ENCODE peak calls at places on chromosomes 3 and 15, in nine cellular contexts. X is cardiac muscle cell, Y is endothelial cell of umbilical vein, L is heart right ventricle, E is stomach, P is mammary epithelial cell, S is gastrocnemius medialis, B is astrocyte, Q is lung. U is an unnamed sample.

GRCh38 chr15:73686781-73687256 is 2.6 kb downstream of the CD276 start:
- DNase-seq in X (no peak), Y (peak; percentile 80), L (no peak), E (no peak), P (peak; percentile 73), S (no peak), B (peak; percentile 95), Q (no peak), U (peak; percentile 92)

GRCh38 chr15:69973102-69973714 is 124.5 kb downstream of the TLE3 start:
- DNase-seq in X (peak; percentile 76), Y (no peak), L (no peak), E (no peak), P (peak; percentile 73), S (no peak), B (peak; percentile 33), Q (no peak), U (peak; percentile 36)

GRCh38 chr3:43732747-43733425 is 42.1 kb downstream of the ABHD5 start:
- DNase-seq in X (no peak), Y (no peak), L (no peak), E (no peak), P (no peak), S (no peak), B (peak; percentile 27), Q (no peak), U (no peak)

GRCh38 chr3:141485578-141486415 is 1.0 kb upstream of the RASA2 start:
- DNase-seq in X (no peak), Y (peak; percentile 90), L (no peak), E (no peak), P (peak; percentile 84), S (no peak), B (peak; percentile 83), Q (no peak), U (peak; percentile 47)

GRCh38 chr3:172125963-172126403 is 86.6 kb downstream of the FNDC3B start:
- DNase-seq in X (no peak), Y (peak; percentile 56), L (peak; percentile 45), E (peak; percentile 73), P (no peak), S (peak; percentile 75), B (peak; percentile 72), Q (peak; percentile 51), U (peak; percentile 49)

GRCh38 chr15:70636540-70637165 is 126.7 kb downstream of the UACA start:
- DNase-seq in X (peak; percentile 14), Y (peak; percentile 28), L (no peak), E (no peak), P (peak; percentile 24), S (no peak), B (no peak), Q (no peak), U (no peak)

GRCh38 chr3:6132684-6133432 is 728.1 kb upstream of the GRM7 start:
- DNase-seq in X (no peak), Y (no peak), L (no peak), E (no peak), P (no peak), S (no peak), B (no peak), Q (no peak), U (no peak)

GRCh38 chr3:33437556-33438283 is 2.5 kb downstream of the UBP1 start:
- DNase-seq in X (peak; percentile 35), Y (peak; percentile 70), L (no peak), E (no peak), P (peak; percentile 52), S (no peak), B (peak; percentile 67), Q (peak; percentile 49), U (peak; percentile 80)

GRCh38 chr3:168951368-168951767 is 712.1 kb downstream of the MECOM start:
- DNase-seq in X (no peak), Y (no peak), L (no peak), E (no peak), P (peak; percentile 90), S (no peak), B (peak; percentile 27), Q (no peak), U (no peak)

GRCh38 chr3:169673521-169673920 is 10.0 kb upstream of the MECOM start:
- DNase-seq in X (no peak), Y (no peak), L (no peak), E (no peak), P (no peak), S (no peak), B (no peak), Q (no peak), U (no peak)

DNA sequence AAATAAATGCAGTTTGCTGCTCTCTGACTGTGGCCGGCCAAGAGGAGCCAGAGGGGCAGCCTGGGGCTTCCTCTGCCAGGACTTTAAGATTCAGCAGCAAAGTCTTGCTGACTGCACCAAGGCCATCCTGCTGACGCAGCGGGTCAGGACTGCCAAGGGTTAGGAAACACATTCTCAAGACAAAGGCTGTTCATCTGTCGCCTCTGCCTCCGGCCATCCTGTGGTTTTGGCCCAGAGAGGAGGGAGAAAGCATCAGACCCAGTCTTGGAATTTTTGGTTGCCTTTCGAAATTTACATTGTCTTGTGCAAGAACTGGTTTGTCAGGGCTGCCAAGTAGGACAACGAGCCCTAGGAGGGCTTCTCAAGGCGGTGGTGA is 42.8 kb upstream of the RHO start:
- DNase-seq in X (no peak), Y (peak; percentile 25), L (peak; percentile 73), E (peak; percentile 52), P (peak; percentile 98), S (peak; percentile 68), B (peak; percentile 95), Q (peak; percentile 82), U (peak; percentile 77)
- H3K27ac ChIP-seq in X (peak overlapping the region; percentile 85), Y (no peak overlapping the region), L (peak overlapping the region; percentile 37), E (no peak overlapping the region), P (peak overlapping the region; percentile 80), S (peak overlapping the region; percentile 69), B (peak overlapping the region; percentile 63), Q (no peak overlapping the region), U (peak overlapping the region; percentile 74)

DNA sequence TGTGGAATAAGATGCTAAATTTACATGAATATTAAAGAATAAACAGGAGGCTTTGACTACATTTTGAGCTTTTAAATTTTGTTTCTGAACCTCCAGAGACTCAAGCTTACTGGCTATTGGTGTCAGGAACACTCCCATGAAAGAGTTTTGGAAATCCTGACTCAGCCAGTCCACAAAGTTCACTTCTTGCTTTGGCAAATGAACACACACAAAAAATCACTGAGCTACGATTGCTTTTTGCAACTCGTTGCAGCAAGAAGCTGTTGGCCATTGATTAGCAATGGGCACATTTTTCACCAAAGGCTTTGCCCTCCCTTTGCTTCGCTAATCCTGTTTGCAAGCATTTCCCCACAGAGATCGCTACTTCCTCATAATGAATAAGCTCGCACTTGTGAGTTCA is 343.1 kb upstream of the ONECUT1 start:
- DNase-seq in X (no peak), Y (no peak), L (no peak), E (no peak), P (no peak), S (no peak), B (no peak), Q (no peak), U (no peak)
- TF ChIP-seq CTCF in X (no peak), Y (no peak), L (no peak), E (no peak), P (no peak), S (no peak), B (no peak), Q (no peak), U (no peak)

GRCh38 chr3:27559381-27559780 is 75.2 kb upstream of the SLC4A7 start:
- DNase-seq in X (no peak), Y (no peak), L (no peak), E (no peak), P (no peak), S (no peak), B (no peak), Q (no peak), U (no peak)

GRCh38 chr3:27557411-27557810 is 73.2 kb upstream of the SLC4A7 start:
- DNase-seq in X (no peak), Y (no peak), L (no peak), E (no peak), P (no peak), S (no peak), B (no peak), Q (no peak), U (no peak)

GRCh38 chr3:27554706-27555105 is 70.5 kb upstream of the SLC4A7 start:
- DNase-seq in X (no peak), Y (no peak), L (no peak), E (no peak), P (no peak), S (no peak), B (no peak), Q (no peak), U (no peak)

GRCh38 chr3:27556854-27557253 is 72.7 kb upstream of the SLC4A7 start:
- DNase-seq in X (no peak), Y (peak; percentile 64), L (no peak), E (no peak), P (no peak), S (no peak), B (peak; percentile 75), Q (no peak), U (no peak)

GRCh38 chr3:27553868-27554540 is 69.8 kb upstream of the SLC4A7 start:
- DNase-seq in X (no peak), Y (peak; percentile 35), L (no peak), E (no peak), P (no peak), S (no peak), B (no peak), Q (no peak), U (no peak)
- H3K27ac ChIP-seq in X (no peak overlapping the region), Y (no peak overlapping the region), L (peak overlapping the region; percentile 12), E (no peak overlapping the region), P (no peak overlapping the region), S (no peak overlapping the region), B (peak overlapping the region; percentile 87), Q (no peak overlapping the region), U (no peak overlapping the region)

GRCh38 chr3:56684029-56684428 is 964 bp upstream of the TASOR start:
- DNase-seq in X (no peak), Y (no peak), L (no peak), E (no peak), P (no peak), S (no peak), B (no peak), Q (no peak), U (no peak)

GRCh38 chr3:56683122-56683817 is at the start of gene TASOR:
- DNase-seq in X (peak; percentile 75), Y (peak; percentile 75), L (peak; percentile 89), E (peak; percentile 87), P (peak; percentile 75), S (peak; percentile 38), B (peak; percentile 44), Q (peak; percentile 83), U (peak; percentile 51)

GRCh38 chr3:56680054-56680453 is 3.0 kb downstream of the TASOR start:
- DNase-seq in X (no peak), Y (no peak), L (no peak), E (no peak), P (no peak), S (no peak), B (no peak), Q (no peak), U (no peak)

GRCh38 chr3:56681963-56682457 is 1.1 kb downstream of the TASOR start:
- DNase-seq in X (no peak), Y (no peak), L (no peak), E (no peak), P (no peak), S (no peak), B (no peak), Q (no peak), U (no peak)

DNA sequence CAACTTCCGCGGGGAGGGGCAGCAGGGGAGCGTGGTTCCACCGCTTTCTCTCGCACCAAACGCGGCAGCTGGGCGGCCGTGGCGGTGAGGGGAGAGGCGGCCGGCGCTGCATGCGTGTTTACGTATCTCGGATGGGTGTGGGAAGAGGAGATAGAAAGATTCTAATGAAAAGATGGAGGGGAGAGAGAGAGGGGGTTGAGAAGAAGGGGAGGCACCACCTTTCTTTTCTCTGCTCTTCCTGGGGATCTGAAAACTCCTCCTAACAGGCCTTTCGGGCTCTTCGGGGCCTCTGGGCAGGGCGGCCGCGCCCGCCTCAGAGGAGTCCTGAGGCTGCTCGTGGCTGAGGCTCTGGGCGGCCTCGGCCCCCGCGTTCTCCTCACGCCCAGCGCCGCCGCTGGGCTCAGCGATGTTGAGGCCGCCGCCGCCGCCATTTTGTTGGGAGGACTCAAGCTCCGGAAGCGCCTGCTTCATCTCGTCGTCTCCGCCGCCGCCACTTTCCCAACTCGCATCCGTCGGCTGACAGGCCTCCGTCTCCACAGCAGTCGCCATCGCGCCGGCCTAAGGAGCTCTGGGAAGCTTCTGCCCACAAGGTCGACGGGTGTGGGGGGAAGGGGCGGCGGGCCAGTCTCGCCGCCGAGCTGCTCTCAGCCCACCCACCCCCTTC is 475 bp downstream of the TASOR start:
- DNase-seq in X (peak; percentile 89), Y (peak; percentile 76), L (peak; percentile 72), E (peak; percentile 74), P (peak; percentile 73), S (peak; percentile 53), B (peak; percentile 68), Q (peak; percentile 73), U (peak; percentile 71)
- TF ChIP-seq CTCF in X (no peak), Y (peak; percentile 9), L (no peak), E (no peak), P (peak; percentile 16), S (no peak), B (no peak), Q (no peak), U (peak; percentile 20)

U was measured in brain microvascular endothelial cell.